ENCODE peak calls at places on chromosomes 3 and 15, in seven cellular contexts. One of them, this sample, is unnamed.
A peak's percentile ranks its signal among the peaks of the same experiment; 100 is the strongest.

GRCh38 chr15:58222698-58223097 is 84.5 kb downstream of the AQP9 start:
- DNase-seq in kidney epithelial cell: no peak
- DNase-seq in neural progenitor cell: no peak
- DNase-seq in cardiac fibroblast: no peak
- DNase-seq in breast epithelium: no peak
- DNase-seq in brain microvascular endothelial cell: no peak
- DNase-seq in astrocyte of the spinal cord: no peak
- DNase-seq in this sample: no peak

GRCh38 chr15:45635191-45635638 is 386 bp downstream of the SQOR start:
- DNase-seq in kidney epithelial cell: no peak
- DNase-seq in neural progenitor cell: peak; percentile 55
- DNase-seq in cardiac fibroblast: peak; percentile 21
- DNase-seq in breast epithelium: peak; percentile 45
- DNase-seq in brain microvascular endothelial cell: no peak
- DNase-seq in astrocyte of the spinal cord: no peak
- DNase-seq in this sample: peak; percentile 18

GRCh38 chr3:151949706-151950105 is 76.3 kb downstream of the SUCNR1 start:
- DNase-seq in kidney epithelial cell: no peak
- DNase-seq in neural progenitor cell: no peak
- DNase-seq in cardiac fibroblast: no peak
- DNase-seq in breast epithelium: no peak
- DNase-seq in brain microvascular endothelial cell: no peak
- DNase-seq in astrocyte of the spinal cord: no peak
- DNase-seq in this sample: no peak

GRCh38 chr15:45640610-45641009 is 5.8 kb downstream of the SQOR start:
- DNase-seq in kidney epithelial cell: peak; percentile 92
- DNase-seq in neural progenitor cell: no peak
- DNase-seq in cardiac fibroblast: peak; percentile 78
- DNase-seq in breast epithelium: no peak
- DNase-seq in brain microvascular endothelial cell: peak; percentile 92
- DNase-seq in astrocyte of the spinal cord: peak; percentile 86
- DNase-seq in this sample: peak; percentile 87

GRCh38 chr3:65946438-65946837 is 92.3 kb downstream of the MAGI1 start:
- DNase-seq in kidney epithelial cell: no peak
- DNase-seq in neural progenitor cell: no peak
- DNase-seq in cardiac fibroblast: peak; percentile 63
- DNase-seq in breast epithelium: peak; percentile 72
- DNase-seq in brain microvascular endothelial cell: no peak
- DNase-seq in astrocyte of the spinal cord: peak; percentile 67
- DNase-seq in this sample: peak; percentile 67

GRCh38 chr3:76063811-76064210 is 278.5 kb upstream of the ZNF717 start:
- DNase-seq in kidney epithelial cell: no peak
- DNase-seq in neural progenitor cell: no peak
- DNase-seq in cardiac fibroblast: no peak
- DNase-seq in breast epithelium: no peak
- DNase-seq in brain microvascular endothelial cell: no peak
- DNase-seq in astrocyte of the spinal cord: no peak
- DNase-seq in this sample: no peak

GRCh38 chr15:89230277-89230676 is 8.9 kb upstream of the RLBP1 start:
- DNase-seq in kidney epithelial cell: no peak
- DNase-seq in neural progenitor cell: no peak
- DNase-seq in cardiac fibroblast: no peak
- DNase-seq in breast epithelium: no peak
- DNase-seq in brain microvascular endothelial cell: peak; percentile 11
- DNase-seq in astrocyte of the spinal cord: no peak
- DNase-seq in this sample: no peak

GRCh38 chr15:88894819-88895767 is at the start of gene HAPLN3:
- DNase-seq in kidney epithelial cell: no peak
- DNase-seq in neural progenitor cell: peak; percentile 51
- DNase-seq in cardiac fibroblast: peak; percentile 52
- DNase-seq in breast epithelium: no peak
- DNase-seq in brain microvascular endothelial cell: peak; percentile 24
- DNase-seq in astrocyte of the spinal cord: no peak
- DNase-seq in this sample: peak; percentile 40

GRCh38 chr3:138455801-138456716 is 21.6 kb downstream of the ESYT3 start:
- DNase-seq in kidney epithelial cell: no peak
- DNase-seq in neural progenitor cell: no peak
- DNase-seq in cardiac fibroblast: peak; percentile 45
- DNase-seq in breast epithelium: no peak
- DNase-seq in brain microvascular endothelial cell: no peak
- DNase-seq in astrocyte of the spinal cord: no peak
- DNase-seq in this sample: peak; percentile 51

GRCh38 chr3:55570361-55570760 is 83.3 kb upstream of the WNT5A start:
- DNase-seq in kidney epithelial cell: no peak
- DNase-seq in neural progenitor cell: no peak
- DNase-seq in cardiac fibroblast: peak; percentile 3
- DNase-seq in breast epithelium: no peak
- DNase-seq in brain microvascular endothelial cell: no peak
- DNase-seq in astrocyte of the spinal cord: peak; percentile 41
- DNase-seq in this sample: peak; percentile 31

GRCh38 chr15:80431635-80432034 is 27.5 kb downstream of the ARNT2 start:
- DNase-seq in kidney epithelial cell: no peak
- DNase-seq in neural progenitor cell: no peak
- DNase-seq in cardiac fibroblast: no peak
- DNase-seq in breast epithelium: no peak
- DNase-seq in brain microvascular endothelial cell: no peak
- DNase-seq in astrocyte of the spinal cord: no peak
- DNase-seq in this sample: no peak

GRCh38 chr3:184578822-184579221 is 17.2 kb downstream of the EPHB3 start:
- DNase-seq in kidney epithelial cell: no peak
- DNase-seq in neural progenitor cell: no peak
- DNase-seq in cardiac fibroblast: no peak
- DNase-seq in breast epithelium: peak; percentile 83
- DNase-seq in brain microvascular endothelial cell: no peak
- DNase-seq in astrocyte of the spinal cord: no peak
- DNase-seq in this sample: no peak

GRCh38 chr3:195139876-195140240 is 131.1 kb downstream of the XXYLT1 start:
- DNase-seq in kidney epithelial cell: no peak
- DNase-seq in neural progenitor cell: no peak
- DNase-seq in cardiac fibroblast: no peak
- DNase-seq in breast epithelium: no peak
- DNase-seq in brain microvascular endothelial cell: peak; percentile 64
- DNase-seq in astrocyte of the spinal cord: no peak
- DNase-seq in this sample: no peak

GRCh38 chr15:101489236-101489632 is 273 bp downstream of the PCSK6 start:
- DNase-seq in kidney epithelial cell: no peak
- DNase-seq in neural progenitor cell: peak; percentile 68
- DNase-seq in cardiac fibroblast: peak; percentile 17
- DNase-seq in breast epithelium: no peak
- DNase-seq in brain microvascular endothelial cell: no peak
- DNase-seq in astrocyte of the spinal cord: no peak
- DNase-seq in this sample: peak; percentile 14

GRCh38 chr3:156551746-156552145 is 3.2 kb downstream of the SSR3 start:
- DNase-seq in kidney epithelial cell: peak; percentile 28
- DNase-seq in neural progenitor cell: no peak
- DNase-seq in cardiac fibroblast: peak; percentile 73
- DNase-seq in breast epithelium: no peak
- DNase-seq in brain microvascular endothelial cell: peak; percentile 66
- DNase-seq in astrocyte of the spinal cord: peak; percentile 77
- DNase-seq in this sample: peak; percentile 79
- H3K4me3 ChIP-seq in kidney epithelial cell: no peak overlapping the region
- H3K4me3 ChIP-seq in neural progenitor cell: no peak overlapping the region
- H3K4me3 ChIP-seq in cardiac fibroblast: peak overlapping the region; percentile 84
- H3K4me3 ChIP-seq in breast epithelium: no peak overlapping the region
- H3K4me3 ChIP-seq in brain microvascular endothelial cell: peak overlapping the region; percentile 24
- H3K4me3 ChIP-seq in astrocyte of the spinal cord: no peak overlapping the region
- H3K4me3 ChIP-seq in this sample: peak overlapping the region; percentile 10

GRCh38 chr15:63911160-63911559 is 77.4 kb upstream of the HERC1 start:
- DNase-seq in kidney epithelial cell: no peak
- DNase-seq in neural progenitor cell: no peak
- DNase-seq in cardiac fibroblast: no peak
- DNase-seq in breast epithelium: no peak
- DNase-seq in brain microvascular endothelial cell: no peak
- DNase-seq in astrocyte of the spinal cord: no peak
- DNase-seq in this sample: no peak
- TF ChIP-seq CTCF in kidney epithelial cell: no peak
- TF ChIP-seq CTCF in neural progenitor cell: no peak
- TF ChIP-seq CTCF in cardiac fibroblast: no peak
- TF ChIP-seq CTCF in breast epithelium: no peak
- TF ChIP-seq CTCF in brain microvascular endothelial cell: no peak
- TF ChIP-seq CTCF in astrocyte of the spinal cord: no peak
- TF ChIP-seq CTCF in this sample: no peak

DNA sequence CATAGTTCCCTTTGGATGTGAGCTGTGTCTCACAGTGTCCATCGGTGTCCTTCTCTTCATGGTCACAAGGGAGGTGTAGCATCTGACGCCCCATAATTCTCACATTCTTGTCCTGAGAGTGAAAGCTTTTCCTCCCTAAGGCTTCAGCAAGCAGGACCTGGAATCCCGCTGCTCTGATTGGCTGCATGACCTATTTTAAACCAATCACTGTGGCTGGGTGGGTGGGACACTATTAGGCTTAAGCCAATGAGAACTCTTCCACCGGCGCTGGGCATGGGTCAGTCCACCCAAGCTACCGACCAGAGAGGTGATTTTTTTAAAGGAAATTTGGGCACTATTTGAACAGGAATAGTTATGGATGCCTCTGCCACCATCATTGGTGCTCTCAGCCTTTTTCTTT is 385.9 kb downstream of the MFSD1 start:
- DNase-seq in kidney epithelial cell: no peak
- DNase-seq in neural progenitor cell: no peak
- DNase-seq in cardiac fibroblast: no peak
- DNase-seq in breast epithelium: no peak
- DNase-seq in brain microvascular endothelial cell: no peak
- DNase-seq in astrocyte of the spinal cord: no peak
- DNase-seq in this sample: no peak
- H3K4me3 ChIP-seq in kidney epithelial cell: no peak overlapping the region
- H3K4me3 ChIP-seq in neural progenitor cell: no peak overlapping the region
- H3K4me3 ChIP-seq in cardiac fibroblast: no peak overlapping the region
- H3K4me3 ChIP-seq in breast epithelium: no peak overlapping the region
- H3K4me3 ChIP-seq in brain microvascular endothelial cell: no peak overlapping the region
- H3K4me3 ChIP-seq in astrocyte of the spinal cord: no peak overlapping the region
- H3K4me3 ChIP-seq in this sample: no peak overlapping the region

DNA sequence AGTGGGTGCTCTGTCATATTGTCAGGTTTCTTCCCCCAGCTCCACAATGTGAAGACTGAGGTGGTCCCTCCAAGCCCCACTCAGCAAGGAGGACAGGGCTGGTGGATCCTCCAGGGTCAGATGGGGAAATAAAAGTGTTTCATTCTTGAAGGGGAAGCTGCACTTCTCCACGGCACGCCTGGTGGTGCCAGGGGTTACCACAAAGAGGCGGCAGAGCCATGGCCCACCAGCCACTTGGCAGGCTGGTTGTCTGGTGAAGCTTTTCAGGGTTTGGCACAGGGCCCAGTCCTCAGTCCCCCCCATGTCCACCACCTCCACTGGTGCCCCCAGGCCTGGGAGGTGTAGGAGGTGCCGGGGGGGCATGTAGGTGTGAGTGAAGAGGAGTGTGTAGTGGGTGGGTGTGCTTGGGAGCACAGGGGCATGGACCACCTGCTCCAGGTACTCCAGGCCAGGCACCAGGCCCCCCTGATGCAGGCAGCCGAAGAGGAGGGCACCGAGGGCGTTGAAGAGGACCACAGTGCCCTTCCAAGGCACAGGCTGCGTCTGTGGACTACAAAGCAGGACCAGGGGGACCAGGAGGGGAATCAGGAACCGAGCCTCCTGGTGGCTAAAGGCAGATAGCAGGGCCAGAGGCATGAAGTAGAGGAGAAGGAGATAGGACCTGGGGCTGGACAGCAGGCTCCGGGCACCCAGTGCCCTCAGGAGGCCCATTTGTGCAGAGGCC is 5.0 kb upstream of the NCBP2 start:
- DNase-seq in kidney epithelial cell: no peak
- DNase-seq in neural progenitor cell: no peak
- DNase-seq in cardiac fibroblast: no peak
- DNase-seq in breast epithelium: no peak
- DNase-seq in brain microvascular endothelial cell: no peak
- DNase-seq in astrocyte of the spinal cord: no peak
- DNase-seq in this sample: no peak
- TF ChIP-seq CTCF in kidney epithelial cell: peak; percentile 3
- TF ChIP-seq CTCF in neural progenitor cell: no peak
- TF ChIP-seq CTCF in cardiac fibroblast: peak; percentile 27
- TF ChIP-seq CTCF in breast epithelium: no peak
- TF ChIP-seq CTCF in brain microvascular endothelial cell: peak; percentile 47
- TF ChIP-seq CTCF in astrocyte of the spinal cord: peak; percentile 33
- TF ChIP-seq CTCF in this sample: peak; percentile 3

GRCh38 chr15:49428392-49429095 is 5.5 kb downstream of the FGF7 start:
- DNase-seq in kidney epithelial cell: no peak
- DNase-seq in neural progenitor cell: no peak
- DNase-seq in cardiac fibroblast: peak; percentile 69
- DNase-seq in breast epithelium: no peak
- DNase-seq in brain microvascular endothelial cell: no peak
- DNase-seq in astrocyte of the spinal cord: peak; percentile 26
- DNase-seq in this sample: peak; percentile 55
- H3K4me3 ChIP-seq in kidney epithelial cell: no peak overlapping the region
- H3K4me3 ChIP-seq in neural progenitor cell: no peak overlapping the region
- H3K4me3 ChIP-seq in cardiac fibroblast: no peak overlapping the region
- H3K4me3 ChIP-seq in breast epithelium: peak overlapping the region; percentile 39
- H3K4me3 ChIP-seq in brain microvascular endothelial cell: no peak overlapping the region
- H3K4me3 ChIP-seq in astrocyte of the spinal cord: no peak overlapping the region
- H3K4me3 ChIP-seq in this sample: no peak overlapping the region

GRCh38 chr3:114365268-114365667 is 71.4 kb downstream of the TIGIT start:
- DNase-seq in kidney epithelial cell: peak; percentile 10
- DNase-seq in neural progenitor cell: peak; percentile 3
- DNase-seq in cardiac fibroblast: peak; percentile 39
- DNase-seq in breast epithelium: no peak
- DNase-seq in brain microvascular endothelial cell: no peak
- DNase-seq in astrocyte of the spinal cord: no peak
- DNase-seq in this sample: peak; percentile 41

GRCh38 chr3:114364806-114365205 is 71.0 kb downstream of the TIGIT start:
- DNase-seq in kidney epithelial cell: no peak
- DNase-seq in neural progenitor cell: peak; percentile 10
- DNase-seq in cardiac fibroblast: no peak
- DNase-seq in breast epithelium: no peak
- DNase-seq in brain microvascular endothelial cell: no peak
- DNase-seq in astrocyte of the spinal cord: no peak
- DNase-seq in this sample: no peak

GRCh38 chr3:114363554-114364202 is 69.8 kb downstream of the TIGIT start:
- DNase-seq in kidney epithelial cell: peak; percentile 51
- DNase-seq in neural progenitor cell: no peak
- DNase-seq in cardiac fibroblast: peak; percentile 43
- DNase-seq in breast epithelium: no peak
- DNase-seq in brain microvascular endothelial cell: peak; percentile 76
- DNase-seq in astrocyte of the spinal cord: peak; percentile 73
- DNase-seq in this sample: peak; percentile 48

GRCh38 chr3:114361391-114361790 is 67.6 kb downstream of the TIGIT start:
- DNase-seq in kidney epithelial cell: peak; percentile 56
- DNase-seq in neural progenitor cell: no peak
- DNase-seq in cardiac fibroblast: no peak
- DNase-seq in breast epithelium: no peak
- DNase-seq in brain microvascular endothelial cell: no peak
- DNase-seq in astrocyte of the spinal cord: no peak
- DNase-seq in this sample: no peak

DNA sequence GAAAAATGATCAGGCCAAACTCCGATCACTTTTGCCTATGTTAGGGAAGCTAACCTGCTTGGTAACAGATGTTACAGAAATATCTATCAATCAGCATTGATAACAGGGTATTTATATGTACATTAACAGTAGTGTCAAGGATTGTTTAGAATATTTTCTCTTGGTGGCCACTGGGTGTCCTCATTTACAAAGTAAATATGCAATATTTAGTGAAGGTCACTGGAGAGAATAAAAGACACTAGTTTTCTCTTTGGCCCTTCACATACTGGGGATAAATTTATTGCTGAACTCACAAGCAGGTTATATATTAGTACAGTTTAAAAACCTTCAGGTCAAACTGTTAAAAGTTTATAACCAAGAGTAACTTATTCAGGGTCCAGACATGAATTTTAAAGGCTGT is 69.0 kb downstream of the TIGIT start:
- DNase-seq in kidney epithelial cell: no peak
- DNase-seq in neural progenitor cell: no peak
- DNase-seq in cardiac fibroblast: peak; percentile 68
- DNase-seq in breast epithelium: no peak
- DNase-seq in brain microvascular endothelial cell: no peak
- DNase-seq in astrocyte of the spinal cord: peak; percentile 57
- DNase-seq in this sample: peak; percentile 62
- TF ChIP-seq CTCF in kidney epithelial cell: peak; percentile 27
- TF ChIP-seq CTCF in neural progenitor cell: peak; percentile 54
- TF ChIP-seq CTCF in cardiac fibroblast: peak; percentile 22
- TF ChIP-seq CTCF in breast epithelium: peak; percentile 12
- TF ChIP-seq CTCF in brain microvascular endothelial cell: no peak
- TF ChIP-seq CTCF in astrocyte of the spinal cord: peak; percentile 47
- TF ChIP-seq CTCF in this sample: peak; percentile 43